ENCODE peak calls at places on chromosome 10, in six cellular contexts. P is lower leg skin, J is aorta, N is activated T-helper 1 cell treated with Interleukin-2 at 50 U/mL for 16 hours, E is Calu3, M is left ventricle myocardium superior. Z is an unnamed sample.

GRCh38 chr10:90959826-90960225 is 38.9 kb upstream of the ANKRD1 start:
- DNase-seq in P (no peak), J (no peak), N (no peak), E (no peak), M (no peak), Z (no peak)

GRCh38 chr10:92082583-92083280 is 159.2 kb downstream of the BTAF1 start:
- DNase-seq in P (no peak), J (no peak), N (no peak), E (no peak), M (no peak), Z (no peak)

GRCh38 chr10:7230956-7231355 is 179.9 kb downstream of the SFMBT2 start:
- DNase-seq in P (no peak), J (no peak), N (no peak), E (no peak), M (no peak), Z (no peak)

GRCh38 chr10:3773465-3774017 is 11.5 kb downstream of the KLF6 start:
- DNase-seq in P (no peak), J (no peak), N (no peak), E (no peak), M (no peak), Z (no peak)

GRCh38 chr10:48671914-48672595 is 12.6 kb upstream of the WDFY4 start:
- DNase-seq in P (no peak), J (no peak), N (no peak), E (no peak), M (no peak), Z (no peak)

GRCh38 chr10:97297556-97298222 is 5.3 kb upstream of the ARHGAP19 start:
- DNase-seq in P (no peak), J (no peak), N (no peak), E (no peak), M (no peak), Z (no peak)

GRCh38 chr10:80497187-80498038 is 40.3 kb upstream of the SH2D4B start:
- DNase-seq in P (no peak), J (no peak), N (no peak), E (no peak), M (peak), Z (peak)

GRCh38 chr10:16348891-16349290 is 87.9 kb upstream of the PTER start:
- DNase-seq in P (no peak), J (no peak), N (no peak), E (no peak), M (no peak), Z (no peak)

GRCh38 chr10:21707498-21707897 is 173.5 kb downstream of the MLLT10 start:
- DNase-seq in P (no peak), J (no peak), N (no peak), E (no peak), M (no peak), Z (no peak)

GRCh38 chr10:24929056-24929544 is 23.3 kb downstream of the PRTFDC1 start:
- DNase-seq in P (no peak), J (no peak), N (no peak), E (no peak), M (no peak), Z (no peak)

GRCh38 chr10:110524179-110524863 is 26.6 kb downstream of the DUSP5 start:
- DNase-seq in P (no peak), J (no peak), N (no peak), E (no peak), M (no peak), Z (no peak)

GRCh38 chr10:46555713-46556514 is 544 bp downstream of the GPRIN2 start:
- DNase-seq in P (peak), J (peak), N (no peak), E (peak), M (peak), Z (peak)

Z was measured in activated CD8-positive, alpha-beta T cell treated with anti-CD3 and anti-CD28 coated beads, Interleukin-2, amount 10 ng/mL, durations not matched to agents 7 days and 5 days.